ENCODE peak calls at places on chromosomes 13 and 19, in five cellular contexts. V is stimulated activated CD4-positive, alpha-beta T cell treated with anti-CD3 and anti-CD28 coated beads, Interleukin-2, amount 100 ng/mL, for 24 hours; R is HT-29; J is left ventricle myocardium inferior; P is frontal cortex. S is an unnamed sample.

GRCh38 chr13:107209811-107210210 is 641.9 kb upstream of the ARGLU1 start:
- DNase-seq in V (no peak), R (no peak), J (no peak), P (no peak), S (no peak)

GRCh38 chr13:29436291-29436690 is 159.2 kb downstream of the SLC7A1 start:
- DNase-seq in V (no peak), R (no peak), J (no peak), P (no peak), S (no peak)

GRCh38 chr19:41586064-41586463 is 10.1 kb downstream of the CEACAM21 start:
- DNase-seq in V (no peak), R (no peak), J (no peak), P (no peak), S (no peak)

GRCh38 chr13:52070929-52071523 is 46.5 kb downstream of the UTP14C start:
- DNase-seq in V (no peak), R (peak), J (no peak), P (no peak), S (peak)

GRCh38 chr19:5115351-5115750 is 146.4 kb downstream of the KDM4B start:
- DNase-seq in V (no peak), R (no peak), J (no peak), P (no peak), S (no peak)

GRCh38 chr13:74870865-74871264 is 611.1 kb downstream of the TBC1D4 start:
- DNase-seq in V (no peak), R (no peak), J (no peak), P (no peak), S (no peak)

GRCh38 chr13:24911135-24911524 is 147.2 kb downstream of the RNF17 start:
- DNase-seq in V (no peak), R (peak), J (no peak), P (no peak), S (no peak)

GRCh38 chr13:73273276-73273675 is 214.5 kb downstream of the KLF5 start:
- DNase-seq in V (no peak), R (no peak), J (no peak), P (no peak), S (no peak)

GRCh38 chr19:980133-980998 is 3.8 kb upstream of the WDR18 start:
- DNase-seq in V (no peak), R (no peak), J (no peak), P (no peak), S (no peak)

GRCh38 chr19:34733266-34733825 is 697 bp upstream of the ZNF181 start:
- DNase-seq in V (no peak), R (no peak), J (peak), P (no peak), S (peak)

GRCh38 chr13:109309625-109310363 is 476.6 kb downstream of the IRS2 start:
- DNase-seq in V (no peak), R (no peak), J (no peak), P (no peak), S (no peak)

GRCh38 chr13:77362166-77362565 is 35.3 kb upstream of the MYCBP2 start:
- DNase-seq in V (no peak), R (no peak), J (no peak), P (no peak), S (no peak)

GRCh38 chr13:40205771-40206240 is 460.6 kb downstream of the FOXO1 start:
- DNase-seq in V (no peak), R (no peak), J (no peak), P (no peak), S (no peak)

GRCh38 chr19:48501446-48501960 is 10.1 kb downstream of the LMTK3 start:
- DNase-seq in V (peak), R (peak), J (no peak), P (no peak), S (no peak)

GRCh38 chr19:18771328-18772242 is 19.5 kb downstream of the COMP start:
- DNase-seq in V (no peak), R (peak), J (no peak), P (no peak), S (peak)

GRCh38 chr13:100362371-100362770 is 226.2 kb downstream of the GGACT start:
- DNase-seq in V (no peak), R (no peak), J (no peak), P (no peak), S (no peak)

GRCh38 chr13:44915962-44916361 is 73.3 kb downstream of the NUFIP1 start:
- DNase-seq in V (no peak), R (no peak), J (no peak), P (no peak), S (no peak)

GRCh38 chr19:47210180-47210490 is 20.9 kb downstream of the BBC3 start:
- DNase-seq in V (no peak), R (no peak), J (no peak), P (no peak), S (no peak)

GRCh38 chr13:75826391-75826790 is 190.3 kb downstream of the LMO7 start:
- DNase-seq in V (no peak), R (no peak), J (no peak), P (no peak), S (no peak)

S was measured in GM12865.